ENCODE peak calls at places on chromosome 4, in six cellular contexts. Y, V, Z, X, T and U are unnamed samples.

GRCh38 chr4:67871867-67872266 is 11.9 kb downstream of the TMPRSS11D start:
- DNase-seq in Y (no peak), V (peak), Z (peak), X (peak), T (peak), U (peak)

GRCh38 chr4:140188975-140189374 is 35.0 kb upstream of the MAML3 start:
- DNase-seq in Y (no peak), V (peak), Z (peak), X (no peak), T (no peak), U (peak)

GRCh38 chr4:128649575-128650205 is 159.8 kb upstream of the JADE1 start:
- DNase-seq in Y (no peak), V (peak), Z (peak), X (no peak), T (no peak), U (peak)

GRCh38 chr4:2413821-2414610 is 4.4 kb downstream of the ZFYVE28 start:
- DNase-seq in Y (no peak), V (peak), Z (no peak), X (peak), T (no peak), U (no peak)

GRCh38 chr4:89111833-89112563 is 665 bp downstream of the TIGD2 start:
- DNase-seq in Y (no peak), V (peak), Z (peak), X (peak), T (peak), U (peak)

GRCh38 chr4:83046693-83047473 is 11.9 kb downstream of the COPS4 start:
- DNase-seq in Y (no peak), V (no peak), Z (no peak), X (no peak), T (no peak), U (no peak)

GRCh38 chr4:181157647-181158046 is 1085.6 kb upstream of the TENM3 start:
- DNase-seq in Y (no peak), V (peak), Z (no peak), X (no peak), T (no peak), U (no peak)

GRCh38 chr4:87375719-87376291 is 15.2 kb downstream of the HSD17B11 start:
- DNase-seq in Y (no peak), V (peak), Z (peak), X (peak), T (peak), U (no peak)

GRCh38 chr4:150366487-150366999 is 215.4 kb upstream of the MAB21L2 start:
- DNase-seq in Y (no peak), V (no peak), Z (no peak), X (no peak), T (no peak), U (no peak)

GRCh38 chr4:1294891-1295290 is 5.2 kb downstream of the MAEA start:
- DNase-seq in Y (no peak), V (no peak), Z (no peak), X (no peak), T (no peak), U (no peak)

GRCh38 chr4:7650606-7651400 is 216.1 kb upstream of the PSAPL1 start:
- DNase-seq in Y (no peak), V (peak), Z (peak), X (no peak), T (peak), U (peak)

GRCh38 chr4:106587558-106587957 is 219.0 kb upstream of the GIMD1 start:
- DNase-seq in Y (no peak), V (peak), Z (peak), X (no peak), T (no peak), U (peak)

GRCh38 chr4:146105464-146105863 is 70.1 kb upstream of the LSM6 start:
- DNase-seq in Y (no peak), V (no peak), Z (no peak), X (no peak), T (no peak), U (no peak)

GRCh38 chr4:2934077-2934812 is 29.0 kb downstream of the NOP14 start:
- DNase-seq in Y (peak), V (peak), Z (peak), X (peak), T (no peak), U (no peak)

GRCh38 chr4:105417624-105418023 is 56.2 kb downstream of the PPA2 start:
- DNase-seq in Y (no peak), V (no peak), Z (no peak), X (no peak), T (no peak), U (no peak)

GRCh38 chr4:24328711-24329110 is 255.6 kb downstream of the DHX15 start:
- DNase-seq in Y (no peak), V (no peak), Z (peak), X (no peak), T (no peak), U (no peak)

GRCh38 chr4:184310171-184310567 is 92.5 kb upstream of the ENPP6 start:
- DNase-seq in Y (peak), V (peak), Z (no peak), X (peak), T (peak), U (no peak)

GRCh38 chr4:95086532-95086931 is 328.8 kb downstream of the BMPR1B start:
- DNase-seq in Y (no peak), V (no peak), Z (no peak), X (no peak), T (no peak), U (peak)

GRCh38 chr4:158192439-158193158 is 17.7 kb upstream of the TMEM144 start:
- DNase-seq in Y (no peak), V (no peak), Z (no peak), X (no peak), T (no peak), U (no peak)